ENCODE peak calls at places on chromosomes 11 and 22, in seven cellular contexts. One of them, this sample, is unnamed.

GRCh38 chr11:13256216-13256615 is 21.4 kb upstream of the BMAL1 start:
- DNase-seq in fibroblast of pulmonary artery: no peak
- DNase-seq in astrocyte of the cerebellum: no peak
- DNase-seq in CD8-positive, alpha-beta T cell: no peak
- DNase-seq in sigmoid colon: no peak
- DNase-seq in neuronal stem cell: no peak
- DNase-seq in epithelial cell of proximal tubule: no peak
- DNase-seq in this sample: peak

GRCh38 chr11:1092919-1093318 is 18.2 kb downstream of the MUC2 start:
- DNase-seq in CD8-positive, alpha-beta T cell: no peak
- DNase-seq in epithelial cell of proximal tubule: no peak
- DNase-seq in fibroblast of pulmonary artery: no peak
- DNase-seq in neuronal stem cell: no peak
- DNase-seq in sigmoid colon: no peak
- DNase-seq in astrocyte of the cerebellum: no peak
- DNase-seq in this sample: no peak

GRCh38 chr11:31655483-31655882 is 145.9 kb downstream of the ELP4 start:
- DNase-seq in neuronal stem cell: no peak
- DNase-seq in sigmoid colon: no peak
- DNase-seq in CD8-positive, alpha-beta T cell: no peak
- DNase-seq in astrocyte of the cerebellum: peak
- DNase-seq in epithelial cell of proximal tubule: peak
- DNase-seq in fibroblast of pulmonary artery: peak
- DNase-seq in this sample: peak

GRCh38 chr22:48722661-48723060 is 1105.0 kb downstream of the BRD1 start:
- DNase-seq in astrocyte of the cerebellum: no peak
- DNase-seq in sigmoid colon: peak
- DNase-seq in CD8-positive, alpha-beta T cell: no peak
- DNase-seq in epithelial cell of proximal tubule: no peak
- DNase-seq in fibroblast of pulmonary artery: no peak
- DNase-seq in neuronal stem cell: no peak
- DNase-seq in this sample: no peak

GRCh38 chr11:119055901-119056300 is 1.1 kb downstream of the HYOU1 start:
- DNase-seq in epithelial cell of proximal tubule: no peak
- DNase-seq in fibroblast of pulmonary artery: peak
- DNase-seq in CD8-positive, alpha-beta T cell: no peak
- DNase-seq in neuronal stem cell: no peak
- DNase-seq in sigmoid colon: no peak
- DNase-seq in astrocyte of the cerebellum: no peak
- DNase-seq in this sample: peak

GRCh38 chr11:62044639-62045121 is 77.2 kb upstream of the FTH1 start:
- DNase-seq in sigmoid colon: no peak
- DNase-seq in CD8-positive, alpha-beta T cell: no peak
- DNase-seq in fibroblast of pulmonary artery: no peak
- DNase-seq in neuronal stem cell: no peak
- DNase-seq in epithelial cell of proximal tubule: no peak
- DNase-seq in astrocyte of the cerebellum: no peak
- DNase-seq in this sample: peak

GRCh38 chr22:10780281-10780680 is 4747.7 kb upstream of the OR11H1 start:
- DNase-seq in neuronal stem cell: no peak
- DNase-seq in fibroblast of pulmonary artery: no peak
- DNase-seq in epithelial cell of proximal tubule: no peak
- DNase-seq in sigmoid colon: no peak
- DNase-seq in CD8-positive, alpha-beta T cell: no peak
- DNase-seq in astrocyte of the cerebellum: no peak
- DNase-seq in this sample: no peak

GRCh38 chr11:76699461-76700091 is 29.0 kb upstream of the LRRC32 start:
- DNase-seq in neuronal stem cell: no peak
- DNase-seq in fibroblast of pulmonary artery: no peak
- DNase-seq in sigmoid colon: no peak
- DNase-seq in CD8-positive, alpha-beta T cell: no peak
- DNase-seq in astrocyte of the cerebellum: no peak
- DNase-seq in epithelial cell of proximal tubule: no peak
- DNase-seq in this sample: no peak

GRCh38 chr22:30572840-30573593 is 1.4 kb downstream of the GAL3ST1 start:
- DNase-seq in CD8-positive, alpha-beta T cell: no peak
- DNase-seq in neuronal stem cell: no peak
- DNase-seq in epithelial cell of proximal tubule: no peak
- DNase-seq in sigmoid colon: no peak
- DNase-seq in astrocyte of the cerebellum: no peak
- DNase-seq in fibroblast of pulmonary artery: no peak
- DNase-seq in this sample: no peak

DNA sequence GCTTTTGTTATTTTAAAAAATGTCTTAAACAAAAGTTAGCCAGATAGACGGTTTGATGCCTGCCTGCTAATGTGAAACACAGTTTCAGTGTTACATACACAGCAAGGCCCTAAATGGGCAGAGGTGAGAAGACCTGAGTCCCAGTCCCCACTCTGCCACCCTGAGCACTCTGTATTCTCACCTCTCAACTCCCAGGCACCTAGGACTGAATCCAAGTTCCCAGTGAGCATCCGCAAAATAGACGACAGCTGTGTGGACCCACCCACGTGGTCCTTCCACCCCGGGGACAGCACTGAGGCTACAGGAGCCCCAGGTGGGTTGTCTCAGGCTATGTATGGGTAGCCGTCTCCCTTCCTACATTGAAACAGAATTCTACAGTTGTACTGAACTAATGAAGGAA is 111.5 kb downstream of the RPL27A start:
- DNase-seq in neuronal stem cell: no peak
- DNase-seq in sigmoid colon: no peak
- DNase-seq in astrocyte of the cerebellum: no peak
- DNase-seq in fibroblast of pulmonary artery: no peak
- DNase-seq in epithelial cell of proximal tubule: no peak
- DNase-seq in CD8-positive, alpha-beta T cell: no peak
- DNase-seq in this sample: no peak
- H3K4me3 ChIP-seq in neuronal stem cell: no peak
- H3K4me3 ChIP-seq in sigmoid colon: no peak
- H3K4me3 ChIP-seq in astrocyte of the cerebellum: no peak
- H3K4me3 ChIP-seq in fibroblast of pulmonary artery: no peak
- H3K4me3 ChIP-seq in epithelial cell of proximal tubule: no peak
- H3K4me3 ChIP-seq in CD8-positive, alpha-beta T cell: no peak
- H3K4me3 ChIP-seq in this sample: no peak

GRCh38 chr22:37485006-37485713 is 1.0 kb downstream of the MFNG start:
- DNase-seq in CD8-positive, alpha-beta T cell: peak
- DNase-seq in neuronal stem cell: no peak
- DNase-seq in epithelial cell of proximal tubule: no peak
- DNase-seq in astrocyte of the cerebellum: no peak
- DNase-seq in fibroblast of pulmonary artery: no peak
- DNase-seq in sigmoid colon: no peak
- DNase-seq in this sample: no peak

GRCh38 chr22:37483050-37483449 is 3.1 kb downstream of the MFNG start:
- DNase-seq in CD8-positive, alpha-beta T cell: no peak
- DNase-seq in neuronal stem cell: no peak
- DNase-seq in sigmoid colon: no peak
- DNase-seq in epithelial cell of proximal tubule: no peak
- DNase-seq in astrocyte of the cerebellum: no peak
- DNase-seq in fibroblast of pulmonary artery: no peak
- DNase-seq in this sample: no peak

GRCh38 chr22:37483594-37484114 is 2.5 kb downstream of the MFNG start:
- DNase-seq in CD8-positive, alpha-beta T cell: no peak
- DNase-seq in epithelial cell of proximal tubule: no peak
- DNase-seq in sigmoid colon: no peak
- DNase-seq in astrocyte of the cerebellum: no peak
- DNase-seq in fibroblast of pulmonary artery: no peak
- DNase-seq in neuronal stem cell: no peak
- DNase-seq in this sample: no peak

GRCh38 chr22:37485714-37486223 is 415 bp downstream of the MFNG start:
- DNase-seq in CD8-positive, alpha-beta T cell: no peak
- DNase-seq in fibroblast of pulmonary artery: no peak
- DNase-seq in astrocyte of the cerebellum: no peak
- DNase-seq in neuronal stem cell: no peak
- DNase-seq in epithelial cell of proximal tubule: no peak
- DNase-seq in sigmoid colon: no peak
- DNase-seq in this sample: no peak

DNA sequence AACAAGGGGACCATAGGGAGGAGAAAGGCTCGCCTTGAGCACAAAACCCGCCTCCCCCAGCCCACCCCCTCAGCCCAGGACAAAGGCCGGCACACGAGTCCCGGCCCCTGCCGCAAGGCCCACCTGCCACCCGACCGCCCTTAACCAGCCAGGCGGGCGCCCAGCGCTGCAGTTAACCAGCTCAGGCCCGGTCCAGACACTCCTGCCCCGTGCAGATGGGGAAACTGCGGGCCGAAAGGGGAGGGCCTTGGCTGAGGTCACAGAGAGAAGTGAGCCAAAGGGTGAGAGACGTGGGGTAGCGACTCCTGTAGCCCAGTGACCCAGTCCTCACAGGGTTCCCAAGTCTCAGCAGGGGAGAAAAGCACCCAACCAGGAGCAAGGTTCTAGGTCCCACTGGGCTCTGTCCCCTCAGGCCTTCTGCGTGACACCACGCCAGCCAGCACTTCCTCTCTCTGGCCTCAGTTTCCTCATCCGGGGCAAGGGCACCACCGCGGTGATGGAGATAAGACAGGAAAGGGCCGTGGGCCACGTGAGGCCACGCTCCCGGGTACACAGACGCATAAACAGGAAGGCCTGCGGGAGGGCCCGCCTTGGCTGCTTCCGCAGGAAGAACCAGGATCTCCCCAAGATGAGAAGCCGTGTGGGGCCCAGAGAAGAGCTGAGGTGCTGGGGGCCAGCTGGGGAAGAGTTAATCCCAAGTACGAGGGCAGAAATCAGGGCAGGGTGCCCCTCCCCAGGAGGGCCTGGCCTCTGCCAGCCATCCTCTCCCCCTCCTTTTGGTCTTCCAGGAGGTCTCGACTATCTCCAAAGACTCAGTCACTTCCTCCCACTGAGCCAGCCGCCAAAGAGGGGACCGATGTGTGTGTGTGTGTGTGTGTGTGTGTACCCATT is 1.8 kb downstream of the MFNG start:
- DNase-seq in astrocyte of the cerebellum: no peak
- DNase-seq in sigmoid colon: peak
- DNase-seq in CD8-positive, alpha-beta T cell: peak
- DNase-seq in epithelial cell of proximal tubule: no peak
- DNase-seq in fibroblast of pulmonary artery: no peak
- DNase-seq in neuronal stem cell: no peak
- DNase-seq in this sample: no peak
- H3K4me3 ChIP-seq in astrocyte of the cerebellum: no peak
- H3K4me3 ChIP-seq in sigmoid colon: no peak
- H3K4me3 ChIP-seq in CD8-positive, alpha-beta T cell: peak
- H3K4me3 ChIP-seq in epithelial cell of proximal tubule: no peak
- H3K4me3 ChIP-seq in fibroblast of pulmonary artery: no peak
- H3K4me3 ChIP-seq in neuronal stem cell: no peak
- H3K4me3 ChIP-seq in this sample: no peak

GRCh38 chr11:2309251-2310072 is 7.6 kb downstream of the TSPAN32 start:
- DNase-seq in sigmoid colon: peak
- DNase-seq in astrocyte of the cerebellum: no peak
- DNase-seq in neuronal stem cell: no peak
- DNase-seq in epithelial cell of proximal tubule: no peak
- DNase-seq in fibroblast of pulmonary artery: no peak
- DNase-seq in CD8-positive, alpha-beta T cell: no peak
- DNase-seq in this sample: no peak

GRCh38 chr11:2311456-2312201 is 9.8 kb downstream of the TSPAN32 start:
- DNase-seq in fibroblast of pulmonary artery: no peak
- DNase-seq in CD8-positive, alpha-beta T cell: no peak
- DNase-seq in epithelial cell of proximal tubule: no peak
- DNase-seq in neuronal stem cell: no peak
- DNase-seq in sigmoid colon: no peak
- DNase-seq in astrocyte of the cerebellum: no peak
- DNase-seq in this sample: no peak

GRCh38 chr11:2308713-2309112 is 6.9 kb downstream of the TSPAN32 start:
- DNase-seq in CD8-positive, alpha-beta T cell: no peak
- DNase-seq in sigmoid colon: peak
- DNase-seq in astrocyte of the cerebellum: no peak
- DNase-seq in neuronal stem cell: no peak
- DNase-seq in epithelial cell of proximal tubule: no peak
- DNase-seq in fibroblast of pulmonary artery: no peak
- DNase-seq in this sample: no peak

GRCh38 chr11:2310786-2311455 is 9.1 kb downstream of the TSPAN32 start:
- DNase-seq in astrocyte of the cerebellum: no peak
- DNase-seq in epithelial cell of proximal tubule: no peak
- DNase-seq in CD8-positive, alpha-beta T cell: no peak
- DNase-seq in neuronal stem cell: no peak
- DNase-seq in sigmoid colon: peak
- DNase-seq in fibroblast of pulmonary artery: no peak
- DNase-seq in this sample: no peak

DNA sequence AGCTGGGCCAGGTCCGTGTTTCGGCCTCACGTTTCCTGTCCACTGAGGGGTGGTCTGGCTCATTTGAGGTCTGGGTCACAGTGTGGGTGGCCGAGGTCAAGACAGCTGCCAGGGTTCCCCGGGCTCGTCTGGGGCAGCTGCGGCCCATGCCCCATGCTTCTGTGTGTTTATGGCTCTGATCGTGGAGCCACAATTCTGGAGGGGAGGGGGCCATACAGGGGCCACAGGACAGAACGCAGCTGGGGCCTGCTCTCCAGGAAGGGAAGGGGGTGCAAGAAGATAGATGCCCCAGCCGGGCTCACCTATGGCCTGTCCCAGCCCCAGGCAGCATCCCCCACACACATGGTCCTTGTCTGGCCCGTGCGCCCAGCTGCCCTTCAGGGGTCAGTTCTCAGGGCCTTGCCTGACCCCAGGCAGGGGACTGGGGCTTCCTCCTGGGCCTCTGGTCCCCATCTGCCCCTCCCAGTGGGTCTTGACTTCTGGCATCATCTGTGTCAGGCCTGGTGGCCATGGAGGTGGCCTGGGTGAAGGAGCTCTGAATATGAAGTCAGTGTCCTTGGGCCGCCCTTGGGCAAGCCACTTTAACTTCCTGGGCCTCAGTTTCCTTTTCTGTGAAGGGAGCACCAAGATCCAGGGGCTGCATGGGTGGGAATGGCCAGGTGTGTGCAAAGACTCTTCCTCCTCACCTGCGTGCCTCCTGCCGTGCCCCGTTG is 8.4 kb downstream of the TSPAN32 start:
- DNase-seq in CD8-positive, alpha-beta T cell: no peak
- DNase-seq in neuronal stem cell: no peak
- DNase-seq in astrocyte of the cerebellum: no peak
- DNase-seq in epithelial cell of proximal tubule: no peak
- DNase-seq in sigmoid colon: peak
- DNase-seq in fibroblast of pulmonary artery: no peak
- DNase-seq in this sample: no peak
- H3K4me3 ChIP-seq in CD8-positive, alpha-beta T cell: no peak
- H3K4me3 ChIP-seq in neuronal stem cell: no peak
- H3K4me3 ChIP-seq in astrocyte of the cerebellum: no peak
- H3K4me3 ChIP-seq in epithelial cell of proximal tubule: no peak
- H3K4me3 ChIP-seq in sigmoid colon: no peak
- H3K4me3 ChIP-seq in fibroblast of pulmonary artery: no peak
- H3K4me3 ChIP-seq in this sample: no peak

DNA sequence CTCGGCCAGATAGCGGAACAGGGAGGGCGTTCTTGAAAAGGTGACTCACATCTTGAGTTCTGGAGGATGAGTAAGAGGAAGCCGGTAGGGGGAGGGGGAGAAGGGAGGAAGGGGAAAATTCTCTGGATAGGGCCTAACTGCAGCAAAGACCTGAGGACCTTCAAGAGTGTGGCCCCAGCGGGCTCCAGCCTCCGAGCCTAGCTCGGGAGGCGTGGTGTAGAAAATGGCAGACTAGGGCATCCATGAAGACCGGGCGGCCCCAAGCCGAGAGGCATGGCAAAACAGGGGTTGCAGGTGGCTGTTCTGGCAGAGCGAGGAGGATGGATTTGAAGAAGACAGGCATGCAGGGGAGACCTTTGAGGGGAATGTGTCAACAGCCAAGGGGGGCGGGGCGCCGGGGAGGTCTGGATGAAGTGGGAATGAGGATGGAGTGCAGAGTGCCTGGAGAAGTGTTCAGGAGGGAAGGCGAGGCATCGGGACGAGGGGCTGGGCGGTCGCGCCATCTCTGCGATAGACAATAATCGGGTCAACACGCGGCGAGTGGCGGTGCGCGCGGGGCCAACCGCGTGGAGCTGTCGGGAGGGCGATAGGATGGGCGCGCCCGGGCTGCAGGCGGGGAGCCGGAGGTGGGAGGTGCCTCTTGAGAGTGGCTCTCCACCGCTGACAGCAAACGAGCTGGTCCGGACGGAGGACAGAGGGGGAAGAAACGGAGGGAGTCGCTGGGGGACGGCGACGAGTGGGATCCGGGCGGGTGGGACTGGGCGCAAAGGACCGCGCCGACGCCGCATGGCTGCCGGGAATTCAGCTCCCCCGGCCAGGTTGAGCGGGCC is 40.0 kb upstream of the CREB3L1 start:
- DNase-seq in CD8-positive, alpha-beta T cell: peak
- DNase-seq in epithelial cell of proximal tubule: peak
- DNase-seq in sigmoid colon: peak
- DNase-seq in astrocyte of the cerebellum: no peak
- DNase-seq in neuronal stem cell: no peak
- DNase-seq in fibroblast of pulmonary artery: peak
- DNase-seq in this sample: peak
- H3K4me3 ChIP-seq in CD8-positive, alpha-beta T cell: peak
- H3K4me3 ChIP-seq in epithelial cell of proximal tubule: peak
- H3K4me3 ChIP-seq in sigmoid colon: peak
- H3K4me3 ChIP-seq in astrocyte of the cerebellum: peak
- H3K4me3 ChIP-seq in neuronal stem cell: peak
- H3K4me3 ChIP-seq in fibroblast of pulmonary artery: peak
- H3K4me3 ChIP-seq in this sample: peak

This sample was measured in epithelial cell of esophagus.